ENCODE peak calls at places on chromosomes 7 and 10, in six cellular contexts. S is occipital lobe; Q is activated T-helper 9 cell treated with anti-CD3 and anti-CD28 coated beads, Interleukin-2, amount 50 U/mL, for 16 hours; W is naive thymus-derived CD4-positive, alpha-beta T cell; H is stimulated activated CD8-positive, alpha-beta memory T cell treated with anti-CD3 and anti-CD28 coated beads, Interleukin-7, amount 100 ng/mL, for 24 hours; E is A172. R is an unnamed sample.

GRCh38 chr10:51300617-51301350 is 226.5 kb downstream of the PRKG1 start:
- DNase-seq in S (no peak), Q (no peak), W (no peak), H (no peak), E (no peak), R (no peak)

GRCh38 chr7:130350945-130351663 is 6.5 kb downstream of the CPA5 start:
- DNase-seq in S (no peak), Q (no peak), W (no peak), H (no peak), E (no peak), R (no peak)

GRCh38 chr10:21989453-21990154 is 13.9 kb downstream of the DNAJC1 start:
- DNase-seq in S (peak; percentile 28), Q (no peak), W (peak; percentile 22), H (no peak), E (peak; percentile 51), R (no peak)

GRCh38 chr7:133060016-133060415 is 21.9 kb downstream of the CHCHD3 start:
- DNase-seq in S (no peak), Q (no peak), W (no peak), H (no peak), E (no peak), R (no peak)

GRCh38 chr10:97333601-97334369 is 744 bp downstream of the FRAT2 start:
- DNase-seq in S (peak; percentile 25), Q (peak; percentile 5), W (peak; percentile 32), H (no peak), E (no peak), R (peak; percentile 73)

GRCh38 chr10:3961082-3961481 is 176.1 kb upstream of the KLF6 start:
- DNase-seq in S (no peak), Q (no peak), W (no peak), H (no peak), E (no peak), R (no peak)

GRCh38 chr7:155460926-155461613 is 3.1 kb downstream of the EN2 start:
- DNase-seq in S (no peak), Q (no peak), W (no peak), H (no peak), E (no peak), R (no peak)

GRCh38 chr10:22765660-22766547 is 51.5 kb upstream of the PIP4K2A start:
- DNase-seq in S (no peak), Q (no peak), W (no peak), H (no peak), E (no peak), R (no peak)

GRCh38 chr7:141930211-141930610 is 14.0 kb downstream of the OR9A4 start:
- DNase-seq in S (no peak), Q (no peak), W (no peak), H (no peak), E (no peak), R (no peak)

GRCh38 chr10:88895252-88895651 is 15.2 kb downstream of the STAMBPL1 start:
- DNase-seq in S (no peak), Q (no peak), W (no peak), H (no peak), E (no peak), R (no peak)

GRCh38 chr7:78777844-78778243 is 675.6 kb downstream of the MAGI2 start:
- DNase-seq in S (no peak), Q (no peak), W (no peak), H (no peak), E (no peak), R (no peak)

GRCh38 chr10:125882596-125882995 is 1.5 kb upstream of the DHX32 start:
- DNase-seq in S (no peak), Q (no peak), W (no peak), H (no peak), E (no peak), R (no peak)

GRCh38 chr7:135712182-135712782 is 15.7 kb downstream of the SLC13A4 start:
- DNase-seq in S (no peak), Q (no peak), W (no peak), H (no peak), E (no peak), R (no peak)

GRCh38 chr7:137664846-137665245 is 181.9 kb downstream of the DGKI start:
- DNase-seq in S (no peak), Q (no peak), W (no peak), H (no peak), E (no peak), R (no peak)

GRCh38 chr7:21923663-21924062 is 22.0 kb downstream of the CDCA7L start:
- DNase-seq in S (no peak), Q (no peak), W (no peak), H (no peak), E (peak; percentile 51), R (no peak)

GRCh38 chr10:14555806-14556205 is 218.9 kb downstream of the FAM107B start:
- DNase-seq in S (no peak), Q (no peak), W (no peak), H (no peak), E (no peak), R (no peak)

GRCh38 chr10:102395677-102396197 is at the start of gene NFKB2:
- DNase-seq in S (no peak), Q (no peak), W (no peak), H (no peak), E (peak; percentile 44), R (no peak)

GRCh38 chr10:13987472-13987871 is 343.3 kb downstream of the FRMD4A start:
- DNase-seq in S (no peak), Q (no peak), W (no peak), H (no peak), E (peak; percentile 91), R (no peak)

GRCh38 chr10:132452216-132452650 is 55.2 kb downstream of the PWWP2B start:
- DNase-seq in S (no peak), Q (no peak), W (peak; percentile 42), H (no peak), E (no peak), R (no peak)

GRCh38 chr10:8312861-8313260 is 258.4 kb downstream of the GATA3 start:
- DNase-seq in S (no peak), Q (no peak), W (no peak), H (no peak), E (peak; percentile 63), R (no peak)

GRCh38 chr10:103040424-103040823 is 122.3 kb downstream of the CNNM2 start:
- DNase-seq in S (no peak), Q (no peak), W (no peak), H (no peak), E (peak; percentile 11), R (no peak)

GRCh38 chr7:2796358-2797352 is 47.5 kb downstream of the GNA12 start:
- DNase-seq in S (no peak), Q (no peak), W (no peak), H (no peak), E (no peak), R (no peak)

GRCh38 chr7:37076668-37077067 is 352.4 kb upstream of the AOAH start:
- DNase-seq in S (no peak), Q (no peak), W (no peak), H (no peak), E (no peak), R (no peak)

GRCh38 chr7:51026341-51026740 is 243.6 kb upstream of the GRB10 start:
- DNase-seq in S (no peak), Q (no peak), W (no peak), H (no peak), E (no peak), R (no peak)

GRCh38 chr10:133131754-133132710 is 28.0 kb upstream of the KNDC1 start:
- DNase-seq in S (no peak), Q (no peak), W (no peak), H (no peak), E (no peak), R (no peak)

GRCh38 chr7:19815546-19815945 is 42.1 kb upstream of the TMEM196 start:
- DNase-seq in S (no peak), Q (no peak), W (no peak), H (no peak), E (peak; percentile 8), R (no peak)